ENCODE peak calls at places on chromosomes 6 and 20, in nine cellular contexts. B is endothelial cell; A is activated CD4-positive, alpha-beta memory T cell treated with anti-CD3 and anti-CD28 coated beads for 36 hours; D is pons; Y is omental fat pad; L is cerebellum; P is GDM1; E is stimulated activated CD4-positive, alpha-beta T cell treated with anti-CD3 and anti-CD28 coated beads, Interleukin-12 subunit alpha, Interleukin-12 subunit beta, amount 100 ng/mL, for 48 hours; V is T-cell. M is an unnamed sample.

GRCh38 chr20:63847374-63848002 is 13.8 kb upstream of the ABHD16B start:
- DNase-seq in B (peak; percentile 55), V (no peak), E (no peak), A (no peak), L (peak; percentile 63), P (peak; percentile 74), Y (no peak), D (no peak), M (no peak)

GRCh38 chr6:149891259-149891658 is 6.7 kb downstream of the RAET1E start:
- DNase-seq in B (no peak), E (no peak), L (no peak), P (no peak), A (no peak), Y (no peak), V (no peak), D (no peak), M (no peak)

GRCh38 chr20:20567712-20568111 is 144.7 kb downstream of the RALGAPA2 start:
- DNase-seq in A (no peak), P (no peak), Y (no peak), D (no peak), L (no peak), V (no peak), B (no peak), E (no peak), M (no peak)

GRCh38 chr20:25052255-25053206 is 5.4 kb downstream of the ACSS1 start:
- DNase-seq in V (no peak), B (no peak), D (no peak), L (no peak), E (no peak), Y (no peak), P (no peak), A (peak; percentile 1), M (peak; percentile 80)

GRCh38 chr6:169958510-169958909 is 207.1 kb downstream of the ERMARD start:
- DNase-seq in B (no peak), L (no peak), E (no peak), A (no peak), Y (no peak), V (no peak), D (no peak), P (no peak), M (no peak)

GRCh38 chr6:9461161-9461560 is 953.7 kb downstream of the TFAP2A start:
- DNase-seq in L (no peak), B (no peak), A (no peak), Y (no peak), P (no peak), D (no peak), E (no peak), V (no peak), M (no peak)

GRCh38 chr6:127737009-127737486 is 160.1 kb downstream of the C6orf58 start:
- DNase-seq in L (peak; percentile 36), P (no peak), A (peak; percentile 30), D (peak; percentile 86), V (peak; percentile 28), B (peak; percentile 42), E (peak; percentile 46), Y (no peak), M (no peak)

GRCh38 chr6:98590957-98591356 is 243.4 kb upstream of the POU3F2 start:
- DNase-seq in V (no peak), D (no peak), A (no peak), P (no peak), E (no peak), B (no peak), Y (no peak), L (no peak), M (no peak)

GRCh38 chr20:62740286-62741141 is 31.9 kb downstream of the NTSR1 start:
- DNase-seq in V (peak; percentile 57), Y (no peak), D (no peak), L (no peak), E (peak; percentile 68), P (peak; percentile 88), A (peak; percentile 95), B (no peak), M (peak; percentile 84)

GRCh38 chr6:53770690-53771320 is 24.0 kb upstream of the LRRC1 start:
- DNase-seq in E (no peak), A (no peak), P (no peak), B (no peak), D (no peak), V (no peak), Y (no peak), L (no peak), M (no peak)

GRCh38 chr6:37449984-37450383 is 17.0 kb downstream of the CMTR1 start:
- DNase-seq in P (no peak), L (no peak), Y (no peak), D (no peak), V (no peak), B (no peak), A (no peak), E (no peak), M (no peak)

M was measured in posterior vena cava.